ENCODE peak calls at places on chromosomes 5 and 9, in eight cellular contexts. Q, P, I, Z, V, O, G and Y are unnamed samples.
A peak's percentile ranks its signal among the peaks of the same experiment; 100 is the strongest.

GRCh38 chr5:79436224-79436623 is 77.7 kb downstream of the HOMER1 start:
- DNase-seq in Q (no peak), I (no peak), G (no peak), Z (peak; percentile 87), O (no peak), P (no peak), V (no peak), Y (no peak)

GRCh38 chr5:159668556-159668955 is 247.7 kb upstream of the ADRA1B start:
- DNase-seq in G (no peak), V (no peak), Q (no peak), P (no peak), Z (no peak), I (no peak), O (no peak), Y (no peak)

GRCh38 chr9:1979815-1980367 is 35.3 kb upstream of the SMARCA2 start:
- DNase-seq in Q (no peak), I (no peak), O (no peak), G (no peak), P (no peak), Z (peak; percentile 67), V (no peak), Y (no peak)

GRCh38 chr5:108818613-108819272 is 71.0 kb downstream of the FER start:
- DNase-seq in O (no peak), V (no peak), Q (peak; percentile 55), Z (peak; percentile 80), I (no peak), G (no peak), P (no peak), Y (no peak)

GRCh38 chr5:171419663-171420428 is 399 bp downstream of the FGF18 start:
- DNase-seq in I (no peak), Z (peak; percentile 53), G (peak; percentile 85), V (no peak), Q (no peak), P (peak; percentile 65), O (peak; percentile 71), Y (peak; percentile 11)

GRCh38 chr9:84975926-84976325 is 306.4 kb downstream of the NTRK2 start:
- DNase-seq in I (no peak), P (no peak), G (no peak), Z (peak; percentile 5), V (no peak), Q (peak; percentile 64), O (no peak), Y (no peak)

GRCh38 chr9:132908635-132909034 is 29.9 kb downstream of the SPACA9 start:
- DNase-seq in O (no peak), Z (no peak), I (no peak), G (no peak), Q (no peak), V (no peak), P (no peak), Y (no peak)

GRCh38 chr5:9479361-9479760 is 66.5 kb downstream of the SEMA5A start:
- DNase-seq in P (no peak), G (no peak), Z (peak; percentile 65), Q (peak; percentile 71), I (no peak), O (no peak), V (no peak), Y (no peak)

GRCh38 chr9:107049046-107049824 is 186.3 kb downstream of the ZNF462 start:
- DNase-seq in Z (peak; percentile 6), V (no peak), Q (peak; percentile 39), I (no peak), P (no peak), G (no peak), O (no peak), Y (no peak)

GRCh38 chr9:74645007-74645639 is 148.0 kb downstream of the RORB start:
- DNase-seq in Q (peak; percentile 11), V (no peak), Z (peak; percentile 12), O (no peak), P (no peak), G (no peak), I (no peak), Y (peak; percentile 3)

GRCh38 chr5:30781642-30782041 is 411.8 kb upstream of the CDH6 start:
- DNase-seq in Q (no peak), G (no peak), P (no peak), I (no peak), O (no peak), V (no peak), Z (no peak), Y (no peak)

GRCh38 chr9:7081065-7081600 is 323.4 kb downstream of the KDM4C start:
- DNase-seq in G (no peak), I (no peak), Z (no peak), P (no peak), V (no peak), O (no peak), Q (no peak), Y (no peak)

GRCh38 chr9:130894546-130894945 is 2.1 kb downstream of the QRFP start:
- DNase-seq in Z (no peak), I (no peak), Q (no peak), V (no peak), O (no peak), G (no peak), P (no peak), Y (no peak)

GRCh38 chr9:103899836-103900235 is 194.3 kb upstream of the SMC2 start:
- DNase-seq in Z (no peak), I (no peak), O (no peak), P (no peak), G (no peak), V (no peak), Q (no peak), Y (no peak)

GRCh38 chr5:131264453-131265200 is 774 bp downstream of the CDC42SE2 start:
- DNase-seq in P (peak; percentile 62), G (peak; percentile 87), V (peak; percentile 71), Z (no peak), Q (peak; percentile 15), I (no peak), O (peak; percentile 13), Y (peak; percentile 10)

GRCh38 chr5:174328626-174329299 is 283.3 kb downstream of the NSG2 start:
- DNase-seq in I (no peak), Z (no peak), O (no peak), Q (no peak), V (no peak), P (no peak), G (peak; percentile 32), Y (no peak)

GRCh38 chr5:34959323-34959722 is 30.0 kb downstream of the DNAJC21 start:
- DNase-seq in G (no peak), Z (peak; percentile 91), Q (peak; percentile 72), I (no peak), V (no peak), O (no peak), P (no peak), Y (no peak)

GRCh38 chr9:85527331-85528015 is 214.3 kb downstream of the AGTPBP1 start:
- DNase-seq in O (no peak), I (no peak), V (no peak), G (no peak), Q (no peak), P (no peak), Z (no peak), Y (no peak)

GRCh38 chr9:116644099-116644688 is 42.9 kb upstream of the TRIM32 start:
- DNase-seq in V (no peak), Q (no peak), O (no peak), Z (peak; percentile 69), P (no peak), G (no peak), I (no peak), Y (no peak)

GRCh38 chr9:111696796-111697195 is 35.4 kb downstream of the GNG10 start:
- DNase-seq in V (no peak), Q (no peak), Z (no peak), P (no peak), I (no peak), O (no peak), G (no peak), Y (no peak)

GRCh38 chr5:111187079-111187478 is 37.1 kb upstream of the CAMK4 start:
- DNase-seq in G (no peak), P (no peak), Q (no peak), V (no peak), I (no peak), Z (no peak), O (no peak), Y (no peak)

GRCh38 chr5:73093943-73094342 is 26.4 kb upstream of the TMEM171 start:
- DNase-seq in Q (peak; percentile 91), O (no peak), G (no peak), I (peak; percentile 43), V (no peak), Z (peak; percentile 66), P (no peak), Y (no peak)

GRCh38 chr5:115551415-115551814 is 6.8 kb upstream of the FEM1C start:
- DNase-seq in P (no peak), Q (peak; percentile 69), V (no peak), Z (peak; percentile 43), O (no peak), I (no peak), G (no peak), Y (no peak)

GRCh38 chr5:144191461-144191860 is 20.8 kb downstream of the KCTD16 start:
- DNase-seq in V (no peak), Z (no peak), I (no peak), Q (no peak), O (no peak), G (no peak), P (no peak), Y (no peak)

GRCh38 chr5:40599676-40600075 is 80.0 kb upstream of the PTGER4 start:
- DNase-seq in I (no peak), Z (no peak), G (no peak), V (no peak), Q (no peak), O (no peak), P (no peak), Y (no peak)

GRCh38 chr5:139228201-139228796 is 30.1 kb upstream of the SIL1 start:
- DNase-seq in O (no peak), Z (no peak), V (no peak), Q (no peak), G (no peak), P (no peak), I (no peak), Y (no peak)

GRCh38 chr5:107968465-107968864 is 297.7 kb upstream of the EFNA5 start:
- DNase-seq in I (peak; percentile 14), V (no peak), Z (peak; percentile 23), P (no peak), G (no peak), Q (no peak), O (no peak), Y (no peak)

GRCh38 chr9:33785914-33786313 is 9.4 kb upstream of the PRSS3 start:
- DNase-seq in V (no peak), G (no peak), Z (peak; percentile 48), P (no peak), I (no peak), O (no peak), Q (no peak), Y (no peak)

GRCh38 chr5:74497706-74498105 is 142.8 kb downstream of the ENC1 start:
- DNase-seq in O (no peak), I (no peak), V (no peak), P (no peak), G (no peak), Z (no peak), Q (peak; percentile 66), Y (no peak)

GRCh38 chr9:112531666-112532282 is 45.1 kb downstream of the KIAA1958 start:
- DNase-seq in Q (no peak), V (no peak), O (no peak), Z (peak; percentile 38), G (no peak), I (no peak), P (no peak), Y (no peak)

GRCh38 chr5:160271396-160271795 is 41.0 kb downstream of the CCNJL start:
- DNase-seq in G (no peak), V (no peak), Z (peak; percentile 41), O (peak; percentile 3), I (no peak), P (no peak), Q (no peak), Y (peak; percentile 61)

GRCh38 chr5:135356522-135357318 is 42.3 kb downstream of the MACROH2A1 start:
- DNase-seq in I (no peak), G (peak; percentile 90), Q (no peak), P (peak; percentile 85), O (no peak), V (no peak), Z (peak; percentile 92), Y (no peak)

GRCh38 chr9:124202447-124202971 is 55.2 kb upstream of the NEK6 start:
- DNase-seq in P (no peak), I (no peak), Z (no peak), V (peak; percentile 84), G (no peak), Q (peak; percentile 51), O (no peak), Y (no peak)

GRCh38 chr5:115543365-115543700 is 1.2 kb downstream of the FEM1C start:
- DNase-seq in O (no peak), G (no peak), P (no peak), Z (no peak), I (no peak), Q (no peak), V (no peak), Y (no peak)